ENCODE peak calls at places on chromosomes 13 and 19, in nine cellular contexts. K is AG08396; P is endothelial cell; G is MM.1S; N is substantia nigra; D is nephron progenitor cell; H is NCI-H1694; B is activated CD4-positive, alpha-beta memory T cell treated with anti-CD3 and anti-CD28 coated beads, Interleukin-2, amount 10 ng/mL, durations not matched to agents 7 days and 5 days; C is GM03348. W is an unnamed sample.

GRCh38 chr13:47463002-47463401 is 538.1 kb downstream of the SUCLA2 start:
- DNase-seq in K (no peak), P (no peak), B (no peak), C (no peak), G (no peak), D (no peak), H (no peak), N (no peak), W (no peak)

GRCh38 chr13:86608739-86609138 is 809.5 kb upstream of the SLITRK6 start:
- DNase-seq in G (no peak), P (no peak), N (no peak), C (no peak), D (no peak), H (no peak), B (no peak), K (no peak), W (no peak)

GRCh38 chr13:101736551-101736950 is 284.1 kb downstream of the ITGBL1 start:
- DNase-seq in D (no peak), N (no peak), H (no peak), P (no peak), G (no peak), B (no peak), C (no peak), K (no peak), W (no peak)

GRCh38 chr13:47549219-47549752 is 451.8 kb downstream of the SUCLA2 start:
- DNase-seq in P (no peak), K (no peak), C (no peak), H (no peak), G (no peak), B (no peak), N (no peak), D (no peak), W (no peak)

GRCh38 chr13:27194895-27195764 is 23.5 kb upstream of the USP12 start:
- DNase-seq in H (no peak), N (no peak), P (no peak), C (peak), D (no peak), B (peak), K (peak), G (no peak), W (no peak)

GRCh38 chr19:28847468-28847867 is 365.5 kb downstream of the UQCRFS1 start:
- DNase-seq in P (no peak), N (no peak), G (no peak), K (no peak), D (no peak), B (no peak), C (peak), H (no peak), W (no peak)

GRCh38 chr13:91381371-91381770 is 17.1 kb upstream of the GPC5 start:
- DNase-seq in C (no peak), H (no peak), N (no peak), P (no peak), K (no peak), G (peak), B (no peak), D (no peak), W (no peak)

GRCh38 chr19:46766569-46767317 is 20.5 kb upstream of the STRN4 start:
- DNase-seq in D (peak), N (no peak), K (no peak), H (no peak), B (peak), G (peak), P (peak), C (no peak), W (peak)

GRCh38 chr19:18373892-18374629 is 11.9 kb upstream of the GDF15 start:
- DNase-seq in D (peak), B (peak), C (peak), G (peak), N (peak), H (no peak), P (peak), K (peak), W (peak)

GRCh38 chr19:27774827-27775226 is 1438.1 kb downstream of the UQCRFS1 start:
- DNase-seq in C (no peak), H (no peak), B (peak), K (no peak), G (peak), P (no peak), N (no peak), D (no peak), W (no peak)

GRCh38 chr19:13843104-13843921 is 33.6 kb upstream of the NANOS3 start:
- DNase-seq in D (peak), G (no peak), N (no peak), C (no peak), K (peak), B (no peak), H (no peak), P (peak), W (no peak)

GRCh38 chr13:75850915-75851314 is 214.8 kb downstream of the LMO7 start:
- DNase-seq in D (no peak), H (no peak), N (no peak), B (no peak), G (no peak), K (peak), C (no peak), P (no peak), W (no peak)

GRCh38 chr19:18363787-18364186 is 22.2 kb upstream of the GDF15 start:
- DNase-seq in K (no peak), G (no peak), H (no peak), D (no peak), N (no peak), B (no peak), C (no peak), P (no peak), W (no peak)

GRCh38 chr13:81442904-81443303 is 1102.0 kb upstream of the SPRY2 start:
- DNase-seq in C (no peak), B (no peak), H (no peak), D (no peak), K (no peak), P (no peak), G (no peak), N (no peak), W (no peak)

GRCh38 chr13:49636705-49637104 is 8.4 kb downstream of the ARL11 start:
- DNase-seq in H (no peak), B (no peak), N (no peak), K (no peak), C (no peak), D (no peak), G (no peak), P (no peak), W (no peak)

GRCh38 chr13:60448907-60449510 is 52.0 kb downstream of the TDRD3 start:
- DNase-seq in D (peak), N (no peak), P (peak), B (no peak), C (peak), K (peak), H (peak), G (no peak), W (no peak)